ENCODE peak calls at places on chromosomes 6 and 20, in six cellular contexts. One of them, this sample, is unnamed.

GRCh38 chr6:152984387-152984872 is 1.6 kb upstream of the FBXO5 start:
- DNase-seq in A549: no peak
- DNase-seq in stomach: no peak
- DNase-seq in H1: no peak
- DNase-seq in SK-N-SH: no peak
- DNase-seq in transverse colon: no peak
- DNase-seq in this sample: no peak

GRCh38 chr6:7471171-7471570 is 70.3 kb upstream of the DSP start:
- DNase-seq in H1: no peak
- DNase-seq in stomach: no peak
- DNase-seq in transverse colon: no peak
- DNase-seq in A549: no peak
- DNase-seq in SK-N-SH: no peak
- DNase-seq in this sample: no peak

GRCh38 chr20:47317127-47317895 is 39.2 kb downstream of the ZMYND8 start:
- DNase-seq in A549: peak
- DNase-seq in transverse colon: peak
- DNase-seq in stomach: peak
- DNase-seq in SK-N-SH: no peak
- DNase-seq in H1: no peak
- DNase-seq in this sample: peak

GRCh38 chr20:61949714-61950630 is 115.7 kb downstream of the TAF4 start:
- DNase-seq in stomach: no peak
- DNase-seq in SK-N-SH: no peak
- DNase-seq in transverse colon: no peak
- DNase-seq in H1: peak
- DNase-seq in A549: no peak
- DNase-seq in this sample: peak

GRCh38 chr6:148441454-148441911 is 98.8 kb downstream of the SASH1 start:
- DNase-seq in stomach: no peak
- DNase-seq in A549: peak
- DNase-seq in transverse colon: no peak
- DNase-seq in H1: no peak
- DNase-seq in SK-N-SH: no peak
- DNase-seq in this sample: no peak

GRCh38 chr6:548517-548916 is 108.4 kb downstream of the HUS1B start:
- DNase-seq in SK-N-SH: no peak
- DNase-seq in H1: no peak
- DNase-seq in A549: no peak
- DNase-seq in stomach: no peak
- DNase-seq in transverse colon: no peak
- DNase-seq in this sample: no peak

GRCh38 chr20:21360686-21361085 is 36.6 kb downstream of the NKX2-4 start:
- DNase-seq in A549: no peak
- DNase-seq in transverse colon: no peak
- DNase-seq in H1: no peak
- DNase-seq in SK-N-SH: no peak
- DNase-seq in stomach: no peak
- DNase-seq in this sample: no peak

GRCh38 chr6:29955783-29956182 is 13.5 kb downstream of the HLA-A start:
- DNase-seq in transverse colon: no peak
- DNase-seq in stomach: no peak
- DNase-seq in A549: no peak
- DNase-seq in H1: no peak
- DNase-seq in SK-N-SH: no peak
- DNase-seq in this sample: no peak

GRCh38 chr20:37270586-37271420 is 9.2 kb upstream of the GHRH start:
- DNase-seq in stomach: no peak
- DNase-seq in A549: no peak
- DNase-seq in H1: no peak
- DNase-seq in transverse colon: no peak
- DNase-seq in SK-N-SH: no peak
- DNase-seq in this sample: no peak

GRCh38 chr6:79468116-79468515 is 69.1 kb downstream of the LCA5 start:
- DNase-seq in H1: no peak
- DNase-seq in A549: no peak
- DNase-seq in SK-N-SH: no peak
- DNase-seq in transverse colon: no peak
- DNase-seq in stomach: no peak
- DNase-seq in this sample: no peak

GRCh38 chr6:136782021-136782770 is 10.1 kb downstream of the MAP3K5 start:
- DNase-seq in transverse colon: no peak
- DNase-seq in H1: no peak
- DNase-seq in A549: no peak
- DNase-seq in SK-N-SH: no peak
- DNase-seq in stomach: no peak
- DNase-seq in this sample: no peak

GRCh38 chr6:135215160-135215559 is 34.1 kb downstream of the MYB start:
- DNase-seq in SK-N-SH: no peak
- DNase-seq in stomach: no peak
- DNase-seq in H1: no peak
- DNase-seq in A549: no peak
- DNase-seq in transverse colon: no peak
- DNase-seq in this sample: no peak

GRCh38 chr20:61835791-61836350 is 229.8 kb downstream of the TAF4 start:
- DNase-seq in transverse colon: no peak
- DNase-seq in SK-N-SH: no peak
- DNase-seq in stomach: no peak
- DNase-seq in H1: no peak
- DNase-seq in A549: no peak
- DNase-seq in this sample: no peak

GRCh38 chr20:63215101-63216040 is 560 bp downstream of the YTHDF1 start:
- DNase-seq in H1: no peak
- DNase-seq in stomach: no peak
- DNase-seq in A549: peak
- DNase-seq in transverse colon: peak
- DNase-seq in SK-N-SH: peak
- DNase-seq in this sample: peak

GRCh38 chr6:11143394-11144371 is 32.2 kb upstream of the ERVFRD-1 start:
- DNase-seq in H1: no peak
- DNase-seq in stomach: peak
- DNase-seq in A549: peak
- DNase-seq in SK-N-SH: no peak
- DNase-seq in transverse colon: peak
- DNase-seq in this sample: no peak

GRCh38 chr6:129695373-129696027 is 14.5 kb downstream of the ARHGAP18 start:
- DNase-seq in A549: no peak
- DNase-seq in stomach: no peak
- DNase-seq in H1: no peak
- DNase-seq in SK-N-SH: no peak
- DNase-seq in transverse colon: no peak
- DNase-seq in this sample: no peak

GRCh38 chr6:154404791-154405400 is 48.3 kb upstream of the IPCEF1 start:
- DNase-seq in A549: no peak
- DNase-seq in transverse colon: no peak
- DNase-seq in SK-N-SH: no peak
- DNase-seq in stomach: no peak
- DNase-seq in H1: no peak
- DNase-seq in this sample: no peak

GRCh38 chr6:30062471-30063178 is 1.6 kb downstream of the POLR1H start:
- DNase-seq in SK-N-SH: no peak
- DNase-seq in transverse colon: no peak
- DNase-seq in H1: no peak
- DNase-seq in A549: no peak
- DNase-seq in stomach: no peak
- DNase-seq in this sample: peak

GRCh38 chr6:71933881-71934280 is 47.5 kb downstream of the RIMS1 start:
- DNase-seq in transverse colon: no peak
- DNase-seq in A549: no peak
- DNase-seq in SK-N-SH: no peak
- DNase-seq in H1: no peak
- DNase-seq in stomach: no peak
- DNase-seq in this sample: no peak

GRCh38 chr6:3970097-3970496 is 108.8 kb downstream of the FAM217A start:
- DNase-seq in H1: no peak
- DNase-seq in A549: no peak
- DNase-seq in SK-N-SH: no peak
- DNase-seq in stomach: no peak
- DNase-seq in transverse colon: no peak
- DNase-seq in this sample: no peak

GRCh38 chr6:149445095-149445466 is 39.7 kb downstream of the ZC3H12D start:
- DNase-seq in stomach: no peak
- DNase-seq in transverse colon: no peak
- DNase-seq in H1: no peak
- DNase-seq in A549: no peak
- DNase-seq in SK-N-SH: no peak
- DNase-seq in this sample: no peak

GRCh38 chr6:152316024-152316423 is 321.1 kb downstream of the SYNE1 start:
- DNase-seq in H1: no peak
- DNase-seq in SK-N-SH: no peak
- DNase-seq in transverse colon: no peak
- DNase-seq in A549: no peak
- DNase-seq in stomach: no peak
- DNase-seq in this sample: no peak

GRCh38 chr6:164286021-164286420 is 871.5 kb downstream of the QKI start:
- DNase-seq in SK-N-SH: no peak
- DNase-seq in A549: no peak
- DNase-seq in H1: no peak
- DNase-seq in transverse colon: no peak
- DNase-seq in stomach: no peak
- DNase-seq in this sample: no peak

GRCh38 chr20:51666126-51666525 is 102.1 kb downstream of the ATP9A start:
- DNase-seq in stomach: no peak
- DNase-seq in SK-N-SH: no peak
- DNase-seq in A549: no peak
- DNase-seq in H1: no peak
- DNase-seq in transverse colon: no peak
- DNase-seq in this sample: no peak

GRCh38 chr6:121856296-121856695 is 420.9 kb downstream of the GJA1 start:
- DNase-seq in H1: no peak
- DNase-seq in stomach: no peak
- DNase-seq in transverse colon: no peak
- DNase-seq in A549: no peak
- DNase-seq in SK-N-SH: no peak
- DNase-seq in this sample: no peak

GRCh38 chr6:121857551-121857950 is 422.1 kb downstream of the GJA1 start:
- DNase-seq in transverse colon: no peak
- DNase-seq in H1: no peak
- DNase-seq in SK-N-SH: no peak
- DNase-seq in A549: no peak
- DNase-seq in stomach: no peak
- DNase-seq in this sample: no peak

GRCh38 chr6:121858976-121859375 is 423.5 kb downstream of the GJA1 start:
- DNase-seq in H1: no peak
- DNase-seq in transverse colon: no peak
- DNase-seq in A549: no peak
- DNase-seq in SK-N-SH: no peak
- DNase-seq in stomach: no peak
- DNase-seq in this sample: no peak

GRCh38 chr6:121858310-121858709 is 422.9 kb downstream of the GJA1 start:
- DNase-seq in SK-N-SH: no peak
- DNase-seq in A549: no peak
- DNase-seq in H1: no peak
- DNase-seq in stomach: no peak
- DNase-seq in transverse colon: no peak
- DNase-seq in this sample: no peak
- H3K4me3 ChIP-seq in SK-N-SH: no peak
- H3K4me3 ChIP-seq in A549: no peak
- H3K4me3 ChIP-seq in H1: no peak
- H3K4me3 ChIP-seq in stomach: no peak
- H3K4me3 ChIP-seq in transverse colon: no peak
- H3K4me3 ChIP-seq in this sample: no peak

GRCh38 chr6:24777227-24777626 is 2.5 kb downstream of the GMNN start:
- DNase-seq in H1: no peak
- DNase-seq in A549: no peak
- DNase-seq in stomach: no peak
- DNase-seq in SK-N-SH: no peak
- DNase-seq in transverse colon: no peak
- DNase-seq in this sample: no peak

GRCh38 chr6:24778878-24779277 is 4.1 kb downstream of the GMNN start:
- DNase-seq in H1: no peak
- DNase-seq in A549: no peak
- DNase-seq in transverse colon: no peak
- DNase-seq in stomach: no peak
- DNase-seq in SK-N-SH: no peak
- DNase-seq in this sample: no peak

GRCh38 chr6:24774696-24775519 is at the start of gene GMNN:
- DNase-seq in transverse colon: peak
- DNase-seq in A549: peak
- DNase-seq in SK-N-SH: peak
- DNase-seq in H1: peak
- DNase-seq in stomach: peak
- DNase-seq in this sample: peak

GRCh38 chr6:24778121-24778520 is 3.4 kb downstream of the GMNN start:
- DNase-seq in stomach: no peak
- DNase-seq in SK-N-SH: no peak
- DNase-seq in H1: no peak
- DNase-seq in transverse colon: no peak
- DNase-seq in A549: no peak
- DNase-seq in this sample: no peak

GRCh38 chr6:24775520-24776058 is 852 bp downstream of the GMNN start:
- DNase-seq in transverse colon: no peak
- DNase-seq in SK-N-SH: no peak
- DNase-seq in H1: no peak
- DNase-seq in stomach: no peak
- DNase-seq in A549: no peak
- DNase-seq in this sample: no peak
- TF ChIP-seq CTCF in transverse colon: no peak
- TF ChIP-seq CTCF in SK-N-SH: no peak
- TF ChIP-seq CTCF in H1: no peak
- TF ChIP-seq CTCF in stomach: no peak
- TF ChIP-seq CTCF in A549: no peak
- TF ChIP-seq CTCF in this sample: no peak

DNA sequence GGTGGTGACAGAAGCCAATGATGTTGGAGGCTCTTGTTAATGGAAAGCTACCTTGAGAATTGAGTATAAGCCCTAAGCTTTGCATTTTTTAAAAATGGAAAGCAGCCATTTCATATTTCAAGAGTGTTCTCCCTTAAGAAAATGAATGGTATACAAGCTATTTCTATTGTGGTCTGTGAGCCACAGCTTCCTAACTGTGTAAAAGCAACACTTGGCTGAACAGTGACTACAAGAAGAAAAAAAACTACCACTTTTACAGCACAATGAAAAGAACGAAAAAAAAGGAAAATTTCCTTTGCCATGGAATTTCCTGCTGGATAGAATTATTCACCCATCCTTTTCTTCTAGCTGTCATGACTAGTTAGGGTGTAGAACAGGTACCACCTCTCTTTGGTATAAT is 397.1 kb upstream of the BTBD3 start:
- DNase-seq in A549: no peak
- DNase-seq in transverse colon: no peak
- DNase-seq in stomach: no peak
- DNase-seq in SK-N-SH: no peak
- DNase-seq in H1: no peak
- DNase-seq in this sample: no peak
- TF ChIP-seq EP300 in A549: no peak
- TF ChIP-seq EP300 in transverse colon: no peak
- TF ChIP-seq EP300 in stomach: no peak
- TF ChIP-seq EP300 in SK-N-SH: no peak
- TF ChIP-seq EP300 in H1: no peak
- TF ChIP-seq EP300 in this sample: no peak

DNA sequence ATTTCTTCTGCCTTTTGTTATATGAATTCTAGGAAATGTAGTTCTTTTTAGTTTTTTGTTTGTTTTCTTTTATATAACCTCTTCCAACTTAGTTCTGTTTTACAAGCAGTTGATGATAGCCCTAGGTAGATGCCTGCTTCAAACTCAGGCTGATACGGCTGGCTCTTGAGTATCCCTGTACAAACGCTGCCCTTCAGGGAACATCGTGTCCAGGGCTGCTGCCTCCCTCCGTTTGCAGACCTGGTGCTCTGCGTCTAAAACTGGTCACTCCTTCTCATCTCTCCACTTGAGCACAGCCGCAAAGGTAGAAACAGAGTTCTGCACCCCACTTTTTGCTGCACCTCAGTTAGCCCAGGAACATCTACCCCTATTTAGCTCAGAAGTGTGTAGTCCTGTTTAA is 310.1 kb downstream of the PRL start:
- DNase-seq in SK-N-SH: no peak
- DNase-seq in H1: no peak
- DNase-seq in stomach: no peak
- DNase-seq in A549: no peak
- DNase-seq in transverse colon: no peak
- DNase-seq in this sample: peak
- H3K4me3 ChIP-seq in SK-N-SH: no peak
- H3K4me3 ChIP-seq in H1: no peak
- H3K4me3 ChIP-seq in stomach: no peak
- H3K4me3 ChIP-seq in A549: no peak
- H3K4me3 ChIP-seq in transverse colon: no peak
- H3K4me3 ChIP-seq in this sample: no peak

This sample was measured in ovary.